ENCODE peak calls at places on chromosomes 3 and 15, in four cellular contexts. One of them, this sample, is unnamed.

GRCh38 chr3:140529096-140529495 is 148.8 kb upstream of the TRIM42 start:
- DNase-seq in fibroblast of mammary gland: peak; percentile 87
- DNase-seq in psoas muscle: no peak
- DNase-seq in foreskin fibroblast: peak; percentile 6
- DNase-seq in this sample: peak; percentile 0

GRCh38 chr3:143897558-143898305 is 49.5 kb upstream of the SLC9A9 start:
- DNase-seq in fibroblast of mammary gland: peak; percentile 19
- DNase-seq in psoas muscle: no peak
- DNase-seq in foreskin fibroblast: peak; percentile 58
- DNase-seq in this sample: peak; percentile 87

GRCh38 chr3:188712257-188712924 is 459.4 kb upstream of the TPRG1 start:
- DNase-seq in fibroblast of mammary gland: peak; percentile 82
- DNase-seq in psoas muscle: no peak
- DNase-seq in foreskin fibroblast: peak; percentile 51
- DNase-seq in this sample: peak; percentile 88

GRCh38 chr15:62417444-62417843 is 252.4 kb upstream of the C2CD4B start:
- DNase-seq in fibroblast of mammary gland: peak; percentile 38
- DNase-seq in psoas muscle: no peak
- DNase-seq in foreskin fibroblast: peak; percentile 60
- DNase-seq in this sample: no peak

GRCh38 chr15:47801522-47801921 is 84.2 kb downstream of the SEMA6D start:
- DNase-seq in fibroblast of mammary gland: no peak
- DNase-seq in psoas muscle: no peak
- DNase-seq in foreskin fibroblast: no peak
- DNase-seq in this sample: no peak

GRCh38 chr3:55177749-55178148 is 249.9 kb upstream of the LRTM1 start:
- DNase-seq in fibroblast of mammary gland: no peak
- DNase-seq in psoas muscle: no peak
- DNase-seq in foreskin fibroblast: no peak
- DNase-seq in this sample: no peak

GRCh38 chr3:194130211-194130610 is 5.7 kb upstream of the HES1 start:
- DNase-seq in fibroblast of mammary gland: no peak
- DNase-seq in psoas muscle: no peak
- DNase-seq in foreskin fibroblast: no peak
- DNase-seq in this sample: no peak

GRCh38 chr15:45225506-45226273 is 26.3 kb upstream of the SLC28A2 start:
- DNase-seq in fibroblast of mammary gland: no peak
- DNase-seq in psoas muscle: no peak
- DNase-seq in foreskin fibroblast: no peak
- DNase-seq in this sample: no peak

GRCh38 chr15:100794008-100794407 is 85.6 kb upstream of the ALDH1A3 start:
- DNase-seq in fibroblast of mammary gland: no peak
- DNase-seq in psoas muscle: no peak
- DNase-seq in foreskin fibroblast: no peak
- DNase-seq in this sample: no peak

GRCh38 chr15:100863406-100864198 is 16.0 kb upstream of the ALDH1A3 start:
- DNase-seq in fibroblast of mammary gland: peak; percentile 85
- DNase-seq in psoas muscle: peak; percentile 72
- DNase-seq in foreskin fibroblast: peak; percentile 41
- DNase-seq in this sample: peak; percentile 96

GRCh38 chr15:94674251-94674650 is 442.9 kb downstream of the MCTP2 start:
- DNase-seq in fibroblast of mammary gland: peak; percentile 1
- DNase-seq in psoas muscle: no peak
- DNase-seq in foreskin fibroblast: no peak
- DNase-seq in this sample: no peak

GRCh38 chr3:151101270-151101954 is 15.9 kb downstream of the MED12L start:
- DNase-seq in fibroblast of mammary gland: no peak
- DNase-seq in psoas muscle: peak; percentile 17
- DNase-seq in foreskin fibroblast: no peak
- DNase-seq in this sample: no peak

GRCh38 chr3:52256622-52257021 is 11.1 kb downstream of the PPM1M start:
- DNase-seq in fibroblast of mammary gland: no peak
- DNase-seq in psoas muscle: no peak
- DNase-seq in foreskin fibroblast: no peak
- DNase-seq in this sample: no peak

GRCh38 chr3:14519406-14519805 is 20.7 kb downstream of the GRIP2 start:
- DNase-seq in fibroblast of mammary gland: no peak
- DNase-seq in psoas muscle: no peak
- DNase-seq in foreskin fibroblast: no peak
- DNase-seq in this sample: no peak

GRCh38 chr15:28096411-28096719 is 2.8 kb downstream of the OCA2 start:
- DNase-seq in fibroblast of mammary gland: no peak
- DNase-seq in psoas muscle: no peak
- DNase-seq in foreskin fibroblast: peak; percentile 41
- DNase-seq in this sample: no peak
- H3K4me3 ChIP-seq in fibroblast of mammary gland: peak overlapping the region; percentile 43
- H3K4me3 ChIP-seq in psoas muscle: peak overlapping the region; percentile 70
- H3K4me3 ChIP-seq in foreskin fibroblast: peak overlapping the region; percentile 50
- H3K4me3 ChIP-seq in this sample: peak overlapping the region; percentile 31

DNA sequence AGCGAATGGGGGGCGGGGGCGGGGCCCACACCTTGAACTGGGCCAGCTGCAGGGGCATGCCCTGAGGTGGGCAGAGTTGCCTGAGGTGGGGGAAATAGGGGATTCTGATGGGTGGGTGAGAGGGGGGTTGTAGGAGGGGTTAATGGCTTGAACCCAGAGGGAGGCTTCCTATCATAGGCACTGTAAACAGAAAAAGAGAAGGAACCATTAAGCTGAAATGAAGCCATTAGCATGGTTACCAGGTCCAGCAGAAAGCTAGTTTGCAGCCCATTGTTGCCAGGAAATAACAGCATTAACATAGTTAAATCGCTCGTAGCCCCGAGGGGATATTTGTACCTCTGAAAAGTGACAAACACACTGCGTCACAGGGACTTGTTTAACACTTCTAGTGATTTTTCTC is 29.0 kb downstream of the ETV5 start:
- DNase-seq in fibroblast of mammary gland: no peak
- DNase-seq in psoas muscle: no peak
- DNase-seq in foreskin fibroblast: no peak
- DNase-seq in this sample: no peak
- H3K4me3 ChIP-seq in fibroblast of mammary gland: no peak overlapping the region
- H3K4me3 ChIP-seq in psoas muscle: no peak overlapping the region
- H3K4me3 ChIP-seq in foreskin fibroblast: no peak overlapping the region
- H3K4me3 ChIP-seq in this sample: no peak overlapping the region

GRCh38 chr3:64956619-64957018 is 268.8 kb upstream of the ADAMTS9 start:
- DNase-seq in fibroblast of mammary gland: no peak
- DNase-seq in psoas muscle: no peak
- DNase-seq in foreskin fibroblast: peak; percentile 13
- DNase-seq in this sample: no peak
- H3K4me3 ChIP-seq in fibroblast of mammary gland: no peak overlapping the region
- H3K4me3 ChIP-seq in psoas muscle: peak overlapping the region; percentile 24
- H3K4me3 ChIP-seq in foreskin fibroblast: no peak overlapping the region
- H3K4me3 ChIP-seq in this sample: no peak overlapping the region

GRCh38 chr3:32176989-32177701 is 61.3 kb upstream of the CMTM8 start:
- DNase-seq in fibroblast of mammary gland: peak; percentile 74
- DNase-seq in psoas muscle: no peak
- DNase-seq in foreskin fibroblast: peak; percentile 87
- DNase-seq in this sample: peak; percentile 64
- H3K4me3 ChIP-seq in fibroblast of mammary gland: no peak overlapping the region
- H3K4me3 ChIP-seq in psoas muscle: no peak overlapping the region
- H3K4me3 ChIP-seq in foreskin fibroblast: no peak overlapping the region
- H3K4me3 ChIP-seq in this sample: no peak overlapping the region

DNA sequence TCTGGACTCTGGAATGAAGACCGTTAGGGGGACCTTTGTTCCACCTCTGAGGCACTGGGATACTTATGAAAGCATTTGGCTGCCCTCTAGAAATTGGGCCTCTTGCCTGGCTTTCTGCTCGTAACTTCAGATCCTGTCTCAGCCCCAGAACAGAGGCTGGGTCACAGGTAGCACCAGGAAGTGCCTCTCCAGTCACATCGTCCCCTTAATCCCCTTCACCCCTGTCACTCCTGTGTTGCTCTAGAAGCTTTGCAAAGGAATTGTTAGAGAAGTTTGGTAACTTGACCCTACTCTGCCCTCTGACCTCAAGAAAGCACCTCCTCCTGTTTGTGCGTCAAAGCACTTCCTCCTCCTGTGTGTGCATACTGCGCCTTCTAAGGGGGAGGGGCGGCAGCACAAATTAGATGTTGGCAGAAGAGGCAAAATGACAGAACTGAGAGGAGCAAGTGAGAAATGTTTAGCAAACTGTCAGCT is 76.0 kb downstream of the LARS2 start:
- DNase-seq in fibroblast of mammary gland: peak; percentile 44
- DNase-seq in psoas muscle: no peak
- DNase-seq in foreskin fibroblast: peak; percentile 17
- DNase-seq in this sample: peak; percentile 47
- H3K4me3 ChIP-seq in fibroblast of mammary gland: no peak overlapping the region
- H3K4me3 ChIP-seq in psoas muscle: no peak overlapping the region
- H3K4me3 ChIP-seq in foreskin fibroblast: no peak overlapping the region
- H3K4me3 ChIP-seq in this sample: no peak overlapping the region

GRCh38 chr15:70419046-70419445 is 321.3 kb upstream of the TLE3 start:
- DNase-seq in fibroblast of mammary gland: no peak
- DNase-seq in psoas muscle: no peak
- DNase-seq in foreskin fibroblast: no peak
- DNase-seq in this sample: no peak
- H3K4me3 ChIP-seq in fibroblast of mammary gland: no peak overlapping the region
- H3K4me3 ChIP-seq in psoas muscle: no peak overlapping the region
- H3K4me3 ChIP-seq in foreskin fibroblast: no peak overlapping the region
- H3K4me3 ChIP-seq in this sample: no peak overlapping the region

GRCh38 chr3:16511561-16512434 is 1.7 kb downstream of the RFTN1 start:
- DNase-seq in fibroblast of mammary gland: peak; percentile 78
- DNase-seq in psoas muscle: peak; percentile 63
- DNase-seq in foreskin fibroblast: peak; percentile 89
- DNase-seq in this sample: peak; percentile 95
- H3K4me3 ChIP-seq in fibroblast of mammary gland: peak overlapping the region; percentile 88
- H3K4me3 ChIP-seq in psoas muscle: peak overlapping the region; percentile 69
- H3K4me3 ChIP-seq in foreskin fibroblast: peak overlapping the region; percentile 94
- H3K4me3 ChIP-seq in this sample: peak overlapping the region; percentile 96

This sample was measured in mesenchymal stem cell.